ENCODE peak calls at places on chromosomes 6 and 20, in eight cellular contexts. One of them, this sample, is unnamed.

GRCh38 chr6:143196525-143197225 is 136.0 kb downstream of the AIG1 start:
- DNase-seq in ovary: no peak
- DNase-seq in fibroblast of mammary gland: peak; percentile 21
- DNase-seq in tibial nerve: no peak
- DNase-seq in brain microvascular endothelial cell: peak; percentile 12
- DNase-seq in fibroblast of the aortic adventitia: no peak
- DNase-seq in spleen: no peak
- DNase-seq in RWPE1: no peak
- DNase-seq in this sample: no peak

GRCh38 chr20:40592891-40593290 is 96.1 kb downstream of the MAFB start:
- DNase-seq in ovary: no peak
- DNase-seq in fibroblast of mammary gland: no peak
- DNase-seq in tibial nerve: no peak
- DNase-seq in brain microvascular endothelial cell: no peak
- DNase-seq in fibroblast of the aortic adventitia: no peak
- DNase-seq in spleen: no peak
- DNase-seq in RWPE1: no peak
- DNase-seq in this sample: no peak

GRCh38 chr20:62357681-62358080 is 9.4 kb downstream of the LAMA5 start:
- DNase-seq in ovary: no peak
- DNase-seq in fibroblast of mammary gland: no peak
- DNase-seq in tibial nerve: no peak
- DNase-seq in brain microvascular endothelial cell: no peak
- DNase-seq in fibroblast of the aortic adventitia: no peak
- DNase-seq in spleen: no peak
- DNase-seq in RWPE1: no peak
- DNase-seq in this sample: no peak

GRCh38 chr6:18215436-18215835 is 48.9 kb downstream of the DEK start:
- DNase-seq in ovary: no peak
- DNase-seq in fibroblast of mammary gland: no peak
- DNase-seq in tibial nerve: no peak
- DNase-seq in brain microvascular endothelial cell: no peak
- DNase-seq in fibroblast of the aortic adventitia: no peak
- DNase-seq in spleen: no peak
- DNase-seq in RWPE1: no peak
- DNase-seq in this sample: no peak

GRCh38 chr6:52976591-52977035 is 18.5 kb downstream of the GSTA4 start:
- DNase-seq in ovary: no peak
- DNase-seq in fibroblast of mammary gland: no peak
- DNase-seq in tibial nerve: no peak
- DNase-seq in brain microvascular endothelial cell: no peak
- DNase-seq in fibroblast of the aortic adventitia: no peak
- DNase-seq in spleen: no peak
- DNase-seq in RWPE1: no peak
- DNase-seq in this sample: no peak

GRCh38 chr6:166999845-167000253 is 652 bp downstream of the CEP43 start:
- DNase-seq in ovary: no peak
- DNase-seq in fibroblast of mammary gland: no peak
- DNase-seq in tibial nerve: no peak
- DNase-seq in brain microvascular endothelial cell: no peak
- DNase-seq in fibroblast of the aortic adventitia: no peak
- DNase-seq in spleen: no peak
- DNase-seq in RWPE1: no peak
- DNase-seq in this sample: no peak

GRCh38 chr6:71404145-71404966 is 115.7 kb downstream of the OGFRL1 start:
- DNase-seq in ovary: no peak
- DNase-seq in fibroblast of mammary gland: peak; percentile 68
- DNase-seq in tibial nerve: no peak
- DNase-seq in brain microvascular endothelial cell: peak; percentile 81
- DNase-seq in fibroblast of the aortic adventitia: peak; percentile 91
- DNase-seq in spleen: no peak
- DNase-seq in RWPE1: peak; percentile 42
- DNase-seq in this sample: no peak

GRCh38 chr6:78436335-78436734 is 431.0 kb upstream of the IRAK1BP1 start:
- DNase-seq in ovary: no peak
- DNase-seq in fibroblast of mammary gland: peak; percentile 37
- DNase-seq in tibial nerve: no peak
- DNase-seq in brain microvascular endothelial cell: peak; percentile 29
- DNase-seq in fibroblast of the aortic adventitia: peak; percentile 59
- DNase-seq in spleen: no peak
- DNase-seq in RWPE1: peak; percentile 10
- DNase-seq in this sample: no peak

GRCh38 chr6:125764105-125764671 is 14.8 kb downstream of the HEY2 start:
- DNase-seq in ovary: no peak
- DNase-seq in fibroblast of mammary gland: no peak
- DNase-seq in tibial nerve: no peak
- DNase-seq in brain microvascular endothelial cell: no peak
- DNase-seq in fibroblast of the aortic adventitia: no peak
- DNase-seq in spleen: no peak
- DNase-seq in RWPE1: no peak
- DNase-seq in this sample: no peak

GRCh38 chr6:125753218-125753936 is 3.9 kb downstream of the HEY2 start:
- DNase-seq in ovary: no peak
- DNase-seq in fibroblast of mammary gland: peak; percentile 49
- DNase-seq in tibial nerve: no peak
- DNase-seq in brain microvascular endothelial cell: no peak
- DNase-seq in fibroblast of the aortic adventitia: peak; percentile 72
- DNase-seq in spleen: no peak
- DNase-seq in RWPE1: no peak
- DNase-seq in this sample: no peak

GRCh38 chr6:125759959-125760457 is 10.6 kb downstream of the HEY2 start:
- DNase-seq in ovary: no peak
- DNase-seq in fibroblast of mammary gland: no peak
- DNase-seq in tibial nerve: no peak
- DNase-seq in brain microvascular endothelial cell: no peak
- DNase-seq in fibroblast of the aortic adventitia: no peak
- DNase-seq in spleen: no peak
- DNase-seq in RWPE1: no peak
- DNase-seq in this sample: no peak

GRCh38 chr6:125753937-125754259 is 4.5 kb downstream of the HEY2 start:
- DNase-seq in ovary: no peak
- DNase-seq in fibroblast of mammary gland: no peak
- DNase-seq in tibial nerve: no peak
- DNase-seq in brain microvascular endothelial cell: no peak
- DNase-seq in fibroblast of the aortic adventitia: no peak
- DNase-seq in spleen: no peak
- DNase-seq in RWPE1: no peak
- DNase-seq in this sample: no peak

DNA sequence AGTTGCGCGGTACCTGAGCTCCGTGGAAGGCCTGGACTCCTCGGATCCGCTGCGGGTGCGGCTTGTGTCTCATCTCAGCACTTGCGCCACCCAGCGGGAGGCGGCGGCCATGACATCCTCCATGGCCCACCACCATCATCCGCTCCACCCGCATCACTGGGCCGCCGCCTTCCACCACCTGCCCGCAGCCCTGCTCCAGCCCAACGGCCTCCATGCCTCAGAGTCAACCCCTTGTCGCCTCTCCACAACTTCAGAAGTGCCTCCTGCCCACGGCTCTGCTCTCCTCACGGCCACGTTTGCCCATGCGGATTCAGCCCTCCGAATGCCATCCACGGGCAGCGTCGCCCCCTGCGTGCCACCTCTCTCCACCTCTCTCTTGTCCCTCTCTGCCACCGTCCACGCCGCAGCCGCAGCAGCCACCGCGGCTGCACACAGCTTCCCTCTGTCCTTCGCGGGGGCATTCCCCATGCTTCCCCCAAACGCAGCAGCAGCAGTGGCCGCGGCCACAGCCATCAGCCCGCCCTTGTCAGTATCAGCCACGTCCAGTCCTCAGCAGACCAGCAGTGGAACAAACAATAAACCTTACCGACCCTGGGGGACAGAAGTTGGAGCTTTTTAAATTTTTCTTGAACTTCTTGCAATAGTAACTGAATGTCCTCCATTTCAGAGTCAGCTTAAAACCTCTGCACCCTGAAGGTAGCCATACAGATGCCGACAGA is 9.9 kb downstream of the HEY2 start:
- DNase-seq in ovary: no peak
- DNase-seq in fibroblast of mammary gland: no peak
- DNase-seq in tibial nerve: no peak
- DNase-seq in brain microvascular endothelial cell: peak; percentile 51
- DNase-seq in fibroblast of the aortic adventitia: no peak
- DNase-seq in spleen: no peak
- DNase-seq in RWPE1: no peak
- DNase-seq in this sample: no peak
- TF ChIP-seq CTCF in ovary: no peak
- TF ChIP-seq CTCF in fibroblast of mammary gland: no peak
- TF ChIP-seq CTCF in tibial nerve: no peak
- TF ChIP-seq CTCF in brain microvascular endothelial cell: peak; percentile 82
- TF ChIP-seq CTCF in fibroblast of the aortic adventitia: peak; percentile 4
- TF ChIP-seq CTCF in spleen: no peak
- TF ChIP-seq CTCF in RWPE1: no peak
- TF ChIP-seq CTCF in this sample: no peak

DNA sequence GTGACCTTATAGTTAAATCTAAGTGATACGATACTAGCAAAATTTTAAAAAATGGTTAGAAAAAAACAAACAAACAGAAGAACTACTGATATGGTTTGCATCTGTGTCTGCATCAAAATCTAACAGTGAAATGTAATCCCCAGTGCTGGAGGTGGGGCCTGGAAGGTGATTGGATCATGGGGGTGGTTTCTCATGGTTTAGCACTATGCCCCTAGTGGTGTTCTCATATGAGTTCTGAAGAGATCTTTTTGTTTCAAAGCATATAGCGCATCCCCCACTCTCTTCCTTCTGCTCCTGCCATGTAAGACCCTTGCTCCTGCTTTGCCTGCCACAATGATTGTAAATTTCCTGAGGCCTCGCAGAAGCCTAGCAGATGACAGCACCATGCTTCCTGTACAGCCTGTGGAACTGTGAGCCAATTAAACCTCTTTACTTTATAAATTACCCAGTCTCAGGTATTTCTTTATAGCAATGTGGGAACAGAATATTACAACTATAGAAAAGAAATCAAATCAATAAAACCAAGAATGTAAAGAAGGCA is 5.4 kb downstream of the FBXL4 start:
- DNase-seq in ovary: no peak
- DNase-seq in fibroblast of mammary gland: no peak
- DNase-seq in tibial nerve: no peak
- DNase-seq in brain microvascular endothelial cell: no peak
- DNase-seq in fibroblast of the aortic adventitia: no peak
- DNase-seq in spleen: no peak
- DNase-seq in RWPE1: no peak
- DNase-seq in this sample: no peak
- TF ChIP-seq CTCF in ovary: no peak
- TF ChIP-seq CTCF in fibroblast of mammary gland: peak; percentile 16
- TF ChIP-seq CTCF in tibial nerve: no peak
- TF ChIP-seq CTCF in brain microvascular endothelial cell: peak; percentile 33
- TF ChIP-seq CTCF in fibroblast of the aortic adventitia: no peak
- TF ChIP-seq CTCF in spleen: no peak
- TF ChIP-seq CTCF in RWPE1: no peak
- TF ChIP-seq CTCF in this sample: no peak

DNA sequence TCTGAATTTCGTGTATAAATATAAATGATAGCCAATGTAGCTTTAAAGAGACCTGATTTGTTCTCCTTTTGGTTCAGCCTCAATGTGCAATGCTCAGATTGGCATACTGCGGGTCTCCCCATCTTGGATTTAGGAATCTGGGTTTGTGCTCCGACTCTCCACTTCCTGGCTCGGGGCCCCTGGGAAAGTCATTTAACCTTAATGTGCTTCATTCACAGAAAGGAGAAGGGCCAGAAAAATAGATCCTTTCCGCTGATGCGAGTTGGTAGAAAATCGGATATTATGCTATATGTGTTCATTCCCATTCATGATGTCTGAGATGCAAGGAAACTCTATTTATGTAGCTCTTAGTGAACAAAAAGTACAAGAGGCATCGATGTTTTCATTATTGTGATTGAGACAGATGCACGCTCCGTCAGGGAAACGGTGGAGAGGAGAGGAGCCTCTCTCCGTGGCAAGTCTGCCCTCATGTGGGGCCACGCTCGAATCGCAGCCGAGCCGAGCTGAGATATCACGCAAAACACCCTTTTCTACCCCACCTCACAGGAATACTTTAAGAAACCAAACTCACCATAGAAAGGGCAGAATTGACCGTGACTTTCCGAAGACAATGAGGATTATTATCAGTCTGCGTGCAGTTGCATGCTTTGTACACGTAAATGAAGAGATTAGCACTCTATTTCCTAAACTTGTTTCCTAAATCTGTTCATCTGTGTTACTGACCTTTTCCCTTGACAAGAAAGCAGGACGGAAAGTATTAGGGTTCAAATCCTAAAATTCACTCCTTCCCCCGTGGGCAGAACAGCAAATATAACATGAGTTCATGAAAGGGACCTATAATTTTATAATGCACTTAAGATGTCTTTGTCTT is 136.6 kb downstream of the COL9A1 start:
- DNase-seq in ovary: no peak
- DNase-seq in fibroblast of mammary gland: peak; percentile 38
- DNase-seq in tibial nerve: peak; percentile 19
- DNase-seq in brain microvascular endothelial cell: peak; percentile 45
- DNase-seq in fibroblast of the aortic adventitia: peak; percentile 38
- DNase-seq in spleen: peak; percentile 78
- DNase-seq in RWPE1: peak; percentile 31
- DNase-seq in this sample: no peak
- TF ChIP-seq CTCF in ovary: no peak
- TF ChIP-seq CTCF in fibroblast of mammary gland: peak; percentile 71
- TF ChIP-seq CTCF in tibial nerve: no peak
- TF ChIP-seq CTCF in brain microvascular endothelial cell: peak; percentile 86
- TF ChIP-seq CTCF in fibroblast of the aortic adventitia: peak; percentile 74
- TF ChIP-seq CTCF in spleen: no peak
- TF ChIP-seq CTCF in RWPE1: peak; percentile 57
- TF ChIP-seq CTCF in this sample: peak; percentile 88

GRCh38 chr6:135358251-135358821 is 139.2 kb downstream of the AHI1 start:
- DNase-seq in ovary: no peak
- DNase-seq in fibroblast of mammary gland: peak; percentile 97
- DNase-seq in tibial nerve: no peak
- DNase-seq in brain microvascular endothelial cell: peak; percentile 77
- DNase-seq in fibroblast of the aortic adventitia: peak; percentile 92
- DNase-seq in spleen: no peak
- DNase-seq in RWPE1: peak; percentile 26
- DNase-seq in this sample: no peak

GRCh38 chr6:135347887-135348286 is 149.7 kb downstream of the AHI1 start:
- DNase-seq in ovary: no peak
- DNase-seq in fibroblast of mammary gland: no peak
- DNase-seq in tibial nerve: no peak
- DNase-seq in brain microvascular endothelial cell: no peak
- DNase-seq in fibroblast of the aortic adventitia: no peak
- DNase-seq in spleen: no peak
- DNase-seq in RWPE1: no peak
- DNase-seq in this sample: no peak

GRCh38 chr6:135354407-135354806 is 143.1 kb downstream of the AHI1 start:
- DNase-seq in ovary: no peak
- DNase-seq in fibroblast of mammary gland: no peak
- DNase-seq in tibial nerve: no peak
- DNase-seq in brain microvascular endothelial cell: no peak
- DNase-seq in fibroblast of the aortic adventitia: no peak
- DNase-seq in spleen: no peak
- DNase-seq in RWPE1: no peak
- DNase-seq in this sample: no peak

GRCh38 chr6:135351635-135352034 is 145.9 kb downstream of the AHI1 start:
- DNase-seq in ovary: no peak
- DNase-seq in fibroblast of mammary gland: no peak
- DNase-seq in tibial nerve: no peak
- DNase-seq in brain microvascular endothelial cell: no peak
- DNase-seq in fibroblast of the aortic adventitia: no peak
- DNase-seq in spleen: no peak
- DNase-seq in RWPE1: no peak
- DNase-seq in this sample: no peak

DNA sequence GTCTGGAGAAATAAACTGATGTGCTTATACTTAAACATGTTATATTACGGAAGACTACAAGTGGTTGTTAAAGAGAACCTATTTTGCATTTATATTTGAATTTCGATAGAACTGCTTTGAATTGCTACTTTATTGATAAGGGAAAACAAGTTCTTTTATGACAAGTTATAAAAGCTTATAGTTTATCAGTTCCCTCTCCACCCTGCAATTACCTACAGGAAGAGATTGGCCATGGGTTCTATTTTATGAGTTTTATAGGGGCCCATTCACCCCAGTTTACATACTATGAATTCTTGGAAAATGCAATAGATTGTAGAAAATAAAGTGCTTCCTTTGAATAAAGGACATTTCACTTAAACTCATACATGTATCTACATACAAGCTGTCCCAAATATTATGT is 144.4 kb downstream of the AHI1 start:
- DNase-seq in ovary: no peak
- DNase-seq in fibroblast of mammary gland: no peak
- DNase-seq in tibial nerve: no peak
- DNase-seq in brain microvascular endothelial cell: no peak
- DNase-seq in fibroblast of the aortic adventitia: no peak
- DNase-seq in spleen: no peak
- DNase-seq in RWPE1: no peak
- DNase-seq in this sample: no peak
- TF ChIP-seq CTCF in ovary: no peak
- TF ChIP-seq CTCF in fibroblast of mammary gland: no peak
- TF ChIP-seq CTCF in tibial nerve: no peak
- TF ChIP-seq CTCF in brain microvascular endothelial cell: no peak
- TF ChIP-seq CTCF in fibroblast of the aortic adventitia: no peak
- TF ChIP-seq CTCF in spleen: no peak
- TF ChIP-seq CTCF in RWPE1: no peak
- TF ChIP-seq CTCF in this sample: no peak